ENCODE peak calls at places on chromosomes 3 and 15, in six cellular contexts. One of them, this sample, is unnamed.

GRCh38 chr15:44427756-44428724 is 611 bp downstream of the CTDSPL2 start:
- DNase-seq in HepG2: peak; percentile 62
- DNase-seq in K562: no peak
- DNase-seq in WTC11: peak; percentile 62
- DNase-seq in GM12878: no peak
- DNase-seq in H1: no peak
- DNase-seq in this sample: peak; percentile 74

GRCh38 chr3:30112904-30113484 is 493.4 kb upstream of the TGFBR2 start:
- DNase-seq in HepG2: peak; percentile 58
- DNase-seq in K562: no peak
- DNase-seq in WTC11: no peak
- DNase-seq in GM12878: no peak
- DNase-seq in H1: no peak
- DNase-seq in this sample: peak; percentile 71

GRCh38 chr3:125585595-125586223 is 9.6 kb downstream of the OSBPL11 start:
- DNase-seq in HepG2: peak; percentile 56
- DNase-seq in K562: peak; percentile 60
- DNase-seq in WTC11: peak; percentile 68
- DNase-seq in GM12878: no peak
- DNase-seq in H1: peak; percentile 65
- DNase-seq in this sample: peak; percentile 86

GRCh38 chr15:40388941-40389823 is 6.7 kb downstream of the KNSTRN start:
- DNase-seq in HepG2: peak; percentile 54
- DNase-seq in K562: no peak
- DNase-seq in WTC11: no peak
- DNase-seq in GM12878: no peak
- DNase-seq in H1: no peak
- DNase-seq in this sample: no peak

GRCh38 chr3:161700998-161701397 is 204.4 kb downstream of the OTOL1 start:
- DNase-seq in HepG2: no peak
- DNase-seq in K562: no peak
- DNase-seq in WTC11: peak; percentile 43
- DNase-seq in GM12878: peak; percentile 7
- DNase-seq in H1: peak; percentile 46
- DNase-seq in this sample: peak; percentile 69

GRCh38 chr15:68602484-68603240 is 23.9 kb downstream of the CORO2B start:
- DNase-seq in HepG2: no peak
- DNase-seq in K562: no peak
- DNase-seq in WTC11: no peak
- DNase-seq in GM12878: no peak
- DNase-seq in H1: no peak
- DNase-seq in this sample: no peak

GRCh38 chr3:16205156-16205870 is 30.8 kb downstream of the GALNT15 start:
- DNase-seq in HepG2: no peak
- DNase-seq in K562: no peak
- DNase-seq in WTC11: no peak
- DNase-seq in GM12878: no peak
- DNase-seq in H1: no peak
- DNase-seq in this sample: no peak

GRCh38 chr3:52280046-52280445 is 1.6 kb upstream of the WDR82 start:
- DNase-seq in HepG2: no peak
- DNase-seq in K562: no peak
- DNase-seq in WTC11: no peak
- DNase-seq in GM12878: no peak
- DNase-seq in H1: no peak
- DNase-seq in this sample: no peak

GRCh38 chr3:58192076-58192475 is 18.7 kb downstream of the DNASE1L3 start:
- DNase-seq in HepG2: no peak
- DNase-seq in K562: no peak
- DNase-seq in WTC11: no peak
- DNase-seq in GM12878: no peak
- DNase-seq in H1: no peak
- DNase-seq in this sample: no peak

GRCh38 chr3:190172751-190173150 is 52.1 kb upstream of the P3H2 start:
- DNase-seq in HepG2: no peak
- DNase-seq in K562: no peak
- DNase-seq in WTC11: no peak
- DNase-seq in GM12878: no peak
- DNase-seq in H1: no peak
- DNase-seq in this sample: no peak

GRCh38 chr3:134445095-134445494 is 40.7 kb downstream of the ANAPC13 start:
- DNase-seq in HepG2: no peak
- DNase-seq in K562: no peak
- DNase-seq in WTC11: no peak
- DNase-seq in GM12878: no peak
- DNase-seq in H1: no peak
- DNase-seq in this sample: no peak

GRCh38 chr3:134448664-134449063 is 37.1 kb downstream of the ANAPC13 start:
- DNase-seq in HepG2: no peak
- DNase-seq in K562: no peak
- DNase-seq in WTC11: no peak
- DNase-seq in GM12878: no peak
- DNase-seq in H1: no peak
- DNase-seq in this sample: no peak

GRCh38 chr3:134446800-134447199 is 39.0 kb downstream of the ANAPC13 start:
- DNase-seq in HepG2: no peak
- DNase-seq in K562: no peak
- DNase-seq in WTC11: no peak
- DNase-seq in GM12878: no peak
- DNase-seq in H1: peak; percentile 23
- DNase-seq in this sample: no peak

GRCh38 chr3:134447371-134447770 is 38.4 kb downstream of the ANAPC13 start:
- DNase-seq in HepG2: no peak
- DNase-seq in K562: no peak
- DNase-seq in WTC11: no peak
- DNase-seq in GM12878: no peak
- DNase-seq in H1: no peak
- DNase-seq in this sample: no peak

GRCh38 chr3:134445631-134446030 is 40.2 kb downstream of the ANAPC13 start:
- DNase-seq in HepG2: no peak
- DNase-seq in K562: no peak
- DNase-seq in WTC11: no peak
- DNase-seq in GM12878: no peak
- DNase-seq in H1: peak; percentile 10
- DNase-seq in this sample: no peak
- TF ChIP-seq CREB1 in HepG2: no peak
- TF ChIP-seq CREB1 in K562: no peak
- TF ChIP-seq CREB1 in WTC11: no peak
- TF ChIP-seq CREB1 in GM12878: no peak
- TF ChIP-seq CREB1 in H1: no peak
- TF ChIP-seq CREB1 in this sample: no peak

GRCh38 chr3:17581421-17582080 is 160.9 kb downstream of the TBC1D5 start:
- DNase-seq in HepG2: no peak
- DNase-seq in K562: no peak
- DNase-seq in WTC11: no peak
- DNase-seq in GM12878: no peak
- DNase-seq in H1: no peak
- DNase-seq in this sample: no peak

GRCh38 chr3:17580901-17581300 is 161.5 kb downstream of the TBC1D5 start:
- DNase-seq in HepG2: no peak
- DNase-seq in K562: no peak
- DNase-seq in WTC11: no peak
- DNase-seq in GM12878: no peak
- DNase-seq in H1: no peak
- DNase-seq in this sample: no peak

GRCh38 chr3:17583530-17583929 is 158.9 kb downstream of the TBC1D5 start:
- DNase-seq in HepG2: no peak
- DNase-seq in K562: no peak
- DNase-seq in WTC11: no peak
- DNase-seq in GM12878: no peak
- DNase-seq in H1: no peak
- DNase-seq in this sample: no peak

GRCh38 chr3:17585561-17586325 is 156.7 kb downstream of the TBC1D5 start:
- DNase-seq in HepG2: no peak
- DNase-seq in K562: no peak
- DNase-seq in WTC11: no peak
- DNase-seq in GM12878: no peak
- DNase-seq in H1: no peak
- DNase-seq in this sample: no peak

DNA sequence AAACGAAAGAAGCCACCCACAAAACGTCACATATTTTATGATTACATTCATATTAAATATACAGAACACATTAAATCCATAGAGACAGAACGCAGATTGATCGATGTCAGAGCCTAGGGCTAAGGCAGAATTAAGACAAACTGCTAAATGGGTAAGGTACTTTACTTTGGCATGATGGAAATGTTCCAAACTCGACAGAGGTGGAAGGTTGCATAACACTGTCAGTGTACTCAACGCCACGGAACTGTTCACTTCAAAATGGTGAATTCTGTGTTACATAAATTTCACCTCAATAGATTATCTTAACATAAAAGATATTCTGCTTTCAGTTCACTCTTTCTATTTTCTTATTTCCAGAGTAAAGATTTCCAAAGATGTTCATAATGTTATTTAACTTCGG is 158.4 kb downstream of the TBC1D5 start:
- DNase-seq in HepG2: no peak
- DNase-seq in K562: no peak
- DNase-seq in WTC11: no peak
- DNase-seq in GM12878: no peak
- DNase-seq in H1: no peak
- DNase-seq in this sample: no peak
- TF ChIP-seq CREB1 in HepG2: no peak
- TF ChIP-seq CREB1 in K562: no peak
- TF ChIP-seq CREB1 in WTC11: no peak
- TF ChIP-seq CREB1 in GM12878: no peak
- TF ChIP-seq CREB1 in H1: no peak
- TF ChIP-seq CREB1 in this sample: no peak

GRCh38 chr15:73936181-73936580 is 9.9 kb downstream of the LOXL1 start:
- DNase-seq in HepG2: no peak
- DNase-seq in K562: no peak
- DNase-seq in WTC11: no peak
- DNase-seq in GM12878: no peak
- DNase-seq in H1: no peak
- DNase-seq in this sample: peak; percentile 31
- TF ChIP-seq CREB1 in HepG2: no peak
- TF ChIP-seq CREB1 in K562: no peak
- TF ChIP-seq CREB1 in WTC11: no peak
- TF ChIP-seq CREB1 in GM12878: no peak
- TF ChIP-seq CREB1 in H1: no peak
- TF ChIP-seq CREB1 in this sample: no peak

DNA sequence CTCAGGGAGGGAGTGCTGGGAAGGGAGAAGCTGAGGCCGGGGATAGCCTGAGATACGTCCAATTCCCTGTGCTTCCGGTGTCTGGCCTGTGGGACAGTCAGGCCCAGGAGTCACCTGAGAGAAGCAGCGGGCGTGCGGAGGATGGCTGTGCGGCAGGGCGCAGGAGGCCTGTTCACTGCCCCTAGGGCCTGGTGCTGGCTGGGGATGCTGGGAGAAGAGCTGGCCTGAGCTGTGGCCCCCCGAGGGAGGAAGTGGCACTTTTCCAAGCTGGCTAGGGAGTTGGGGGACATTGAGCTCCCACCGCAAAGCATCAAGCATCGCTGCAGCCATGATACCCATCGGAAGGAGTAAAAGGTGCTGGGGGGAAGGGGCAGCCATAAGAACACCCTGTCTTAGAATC is 108.8 kb downstream of the CHST2 start:
- DNase-seq in HepG2: no peak
- DNase-seq in K562: no peak
- DNase-seq in WTC11: no peak
- DNase-seq in GM12878: no peak
- DNase-seq in H1: no peak
- DNase-seq in this sample: no peak
- TF ChIP-seq CREB1 in HepG2: no peak
- TF ChIP-seq CREB1 in K562: no peak
- TF ChIP-seq CREB1 in WTC11: no peak
- TF ChIP-seq CREB1 in GM12878: no peak
- TF ChIP-seq CREB1 in H1: no peak
- TF ChIP-seq CREB1 in this sample: no peak

GRCh38 chr3:23068016-23068728 is 135.0 kb upstream of the UBE2E2 start:
- DNase-seq in HepG2: no peak
- DNase-seq in K562: no peak
- DNase-seq in WTC11: no peak
- DNase-seq in GM12878: no peak
- DNase-seq in H1: no peak
- DNase-seq in this sample: peak; percentile 61
- TF ChIP-seq CREB1 in HepG2: no peak
- TF ChIP-seq CREB1 in K562: no peak
- TF ChIP-seq CREB1 in WTC11: no peak
- TF ChIP-seq CREB1 in GM12878: no peak
- TF ChIP-seq CREB1 in H1: no peak
- TF ChIP-seq CREB1 in this sample: no peak

GRCh38 chr15:63389902-63390301 is 8.3 kb upstream of the CA12 start:
- DNase-seq in HepG2: peak; percentile 23
- DNase-seq in K562: peak; percentile 31
- DNase-seq in WTC11: no peak
- DNase-seq in GM12878: no peak
- DNase-seq in H1: no peak
- DNase-seq in this sample: no peak
- TF ChIP-seq CREB1 in HepG2: no peak
- TF ChIP-seq CREB1 in K562: no peak
- TF ChIP-seq CREB1 in WTC11: no peak
- TF ChIP-seq CREB1 in GM12878: no peak
- TF ChIP-seq CREB1 in H1: no peak
- TF ChIP-seq CREB1 in this sample: no peak

This sample was measured in GM23338.